ENCODE peak calls at places on chromosomes 13 and 19, in eight cellular contexts. One of them, this sample, is unnamed.

GRCh38 chr19:8204961-8205360 is 4.2 kb upstream of the CERS4 start:
- DNase-seq in left ventricle myocardium inferior: no peak
- DNase-seq in GM12865: no peak
- DNase-seq in psoas muscle: no peak
- DNase-seq in glutamatergic neuron: no peak
- DNase-seq in HFFc6: no peak
- DNase-seq in mucosa of descending colon: no peak
- DNase-seq in progenitor cell of endocrine pancreas: no peak
- DNase-seq in this sample: no peak

GRCh38 chr19:245457-245856 is 45.7 kb downstream of the PLPP2 start:
- DNase-seq in GM12865: no peak
- DNase-seq in psoas muscle: no peak
- DNase-seq in left ventricle myocardium inferior: no peak
- DNase-seq in progenitor cell of endocrine pancreas: no peak
- DNase-seq in mucosa of descending colon: no peak
- DNase-seq in HFFc6: no peak
- DNase-seq in glutamatergic neuron: no peak
- DNase-seq in this sample: no peak

GRCh38 chr19:51407631-51408131 is 9.8 kb downstream of the SIGLEC10 start:
- DNase-seq in HFFc6: peak
- DNase-seq in mucosa of descending colon: no peak
- DNase-seq in glutamatergic neuron: no peak
- DNase-seq in progenitor cell of endocrine pancreas: no peak
- DNase-seq in psoas muscle: no peak
- DNase-seq in left ventricle myocardium inferior: no peak
- DNase-seq in GM12865: peak
- DNase-seq in this sample: peak

GRCh38 chr13:47426126-47426849 is 529.4 kb upstream of the HTR2A start:
- DNase-seq in psoas muscle: peak
- DNase-seq in HFFc6: peak
- DNase-seq in glutamatergic neuron: no peak
- DNase-seq in left ventricle myocardium inferior: peak
- DNase-seq in mucosa of descending colon: no peak
- DNase-seq in progenitor cell of endocrine pancreas: no peak
- DNase-seq in GM12865: no peak
- DNase-seq in this sample: peak

GRCh38 chr13:52686381-52686780 is 33.7 kb downstream of the SUGT1 start:
- DNase-seq in progenitor cell of endocrine pancreas: no peak
- DNase-seq in glutamatergic neuron: no peak
- DNase-seq in GM12865: no peak
- DNase-seq in HFFc6: no peak
- DNase-seq in mucosa of descending colon: no peak
- DNase-seq in psoas muscle: no peak
- DNase-seq in left ventricle myocardium inferior: no peak
- DNase-seq in this sample: no peak

GRCh38 chr19:14333101-14333871 is 48.0 kb upstream of the ADGRE5 start:
- DNase-seq in progenitor cell of endocrine pancreas: peak
- DNase-seq in GM12865: no peak
- DNase-seq in psoas muscle: no peak
- DNase-seq in HFFc6: no peak
- DNase-seq in glutamatergic neuron: peak
- DNase-seq in mucosa of descending colon: peak
- DNase-seq in left ventricle myocardium inferior: peak
- DNase-seq in this sample: no peak

GRCh38 chr13:19586904-19587634 is 25.7 kb upstream of the TPTE2 start:
- DNase-seq in progenitor cell of endocrine pancreas: no peak
- DNase-seq in glutamatergic neuron: no peak
- DNase-seq in HFFc6: peak
- DNase-seq in left ventricle myocardium inferior: no peak
- DNase-seq in mucosa of descending colon: peak
- DNase-seq in GM12865: peak
- DNase-seq in psoas muscle: peak
- DNase-seq in this sample: peak

GRCh38 chr19:31253816-31254551 is 95.3 kb downstream of the TSHZ3 start:
- DNase-seq in glutamatergic neuron: no peak
- DNase-seq in GM12865: no peak
- DNase-seq in psoas muscle: peak
- DNase-seq in progenitor cell of endocrine pancreas: no peak
- DNase-seq in left ventricle myocardium inferior: no peak
- DNase-seq in mucosa of descending colon: no peak
- DNase-seq in HFFc6: no peak
- DNase-seq in this sample: no peak

GRCh38 chr13:105213512-105213911 is 1322.0 kb downstream of the EFNB2 start:
- DNase-seq in glutamatergic neuron: peak
- DNase-seq in HFFc6: no peak
- DNase-seq in GM12865: peak
- DNase-seq in left ventricle myocardium inferior: no peak
- DNase-seq in progenitor cell of endocrine pancreas: no peak
- DNase-seq in psoas muscle: no peak
- DNase-seq in mucosa of descending colon: no peak
- DNase-seq in this sample: no peak

DNA sequence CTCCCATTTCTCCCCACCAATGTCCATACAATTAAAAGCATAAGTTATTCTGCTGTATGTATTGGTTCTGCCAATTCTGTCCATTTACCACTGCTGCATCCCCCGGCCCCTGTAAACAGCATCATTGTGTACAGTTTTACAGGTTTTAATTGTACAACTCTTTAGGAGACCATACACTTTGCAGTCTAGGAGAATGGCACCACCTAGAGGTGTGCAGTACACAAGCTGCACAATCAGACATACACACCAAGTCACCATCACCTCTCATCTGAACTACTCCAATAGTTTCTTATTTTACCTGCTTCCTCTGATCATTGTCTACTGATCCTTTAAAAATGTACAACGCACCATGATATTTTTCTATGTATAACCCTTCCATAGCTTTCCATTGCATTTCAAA is 855.9 kb upstream of the KLHL1 start:
- DNase-seq in mucosa of descending colon: no peak
- DNase-seq in HFFc6: no peak
- DNase-seq in glutamatergic neuron: no peak
- DNase-seq in left ventricle myocardium inferior: no peak
- DNase-seq in psoas muscle: no peak
- DNase-seq in progenitor cell of endocrine pancreas: no peak
- DNase-seq in GM12865: peak
- DNase-seq in this sample: no peak
- TF ChIP-seq CTCF in mucosa of descending colon: no peak
- TF ChIP-seq CTCF in HFFc6: no peak
- TF ChIP-seq CTCF in glutamatergic neuron: peak
- TF ChIP-seq CTCF in left ventricle myocardium inferior: no peak
- TF ChIP-seq CTCF in psoas muscle: no peak
- TF ChIP-seq CTCF in progenitor cell of endocrine pancreas: peak
- TF ChIP-seq CTCF in GM12865: peak
- TF ChIP-seq CTCF in this sample: no peak

GRCh38 chr19:10516064-10516385 is 1.2 kb downstream of the S1PR5 start:
- DNase-seq in glutamatergic neuron: no peak
- DNase-seq in left ventricle myocardium inferior: no peak
- DNase-seq in HFFc6: no peak
- DNase-seq in psoas muscle: no peak
- DNase-seq in GM12865: no peak
- DNase-seq in mucosa of descending colon: no peak
- DNase-seq in progenitor cell of endocrine pancreas: no peak
- DNase-seq in this sample: no peak

GRCh38 chr19:10518444-10519361 is 1.5 kb upstream of the S1PR5 start:
- DNase-seq in glutamatergic neuron: no peak
- DNase-seq in mucosa of descending colon: no peak
- DNase-seq in HFFc6: no peak
- DNase-seq in left ventricle myocardium inferior: no peak
- DNase-seq in progenitor cell of endocrine pancreas: no peak
- DNase-seq in psoas muscle: no peak
- DNase-seq in GM12865: no peak
- DNase-seq in this sample: no peak

GRCh38 chr19:10517760-10518443 is 655 bp upstream of the S1PR5 start:
- DNase-seq in psoas muscle: no peak
- DNase-seq in glutamatergic neuron: peak
- DNase-seq in GM12865: no peak
- DNase-seq in HFFc6: peak
- DNase-seq in left ventricle myocardium inferior: no peak
- DNase-seq in progenitor cell of endocrine pancreas: no peak
- DNase-seq in mucosa of descending colon: no peak
- DNase-seq in this sample: peak

GRCh38 chr19:10516671-10517286 is 468 bp downstream of the S1PR5 start:
- DNase-seq in HFFc6: peak
- DNase-seq in progenitor cell of endocrine pancreas: no peak
- DNase-seq in GM12865: no peak
- DNase-seq in glutamatergic neuron: no peak
- DNase-seq in mucosa of descending colon: no peak
- DNase-seq in left ventricle myocardium inferior: no peak
- DNase-seq in psoas muscle: no peak
- DNase-seq in this sample: peak

DNA sequence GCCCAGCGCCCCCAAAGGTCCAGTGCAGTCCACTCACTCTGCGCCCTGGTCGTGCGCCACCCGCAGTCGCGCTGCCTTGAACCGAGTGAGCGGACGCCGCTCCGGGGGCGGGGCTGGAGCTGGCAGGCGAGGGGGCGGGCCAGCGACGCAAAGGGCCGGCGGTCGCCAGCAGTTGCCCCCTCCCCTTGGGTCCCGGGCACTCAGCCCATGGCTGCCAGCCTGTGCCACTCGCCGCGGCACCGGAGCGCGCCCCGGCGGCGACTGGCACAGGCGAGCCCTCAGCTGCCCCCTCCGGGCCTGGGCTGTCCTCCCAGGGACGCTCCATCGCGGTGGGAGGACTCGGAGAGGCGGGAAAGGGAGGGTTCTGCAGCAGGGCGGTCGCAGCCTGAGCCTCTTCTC is at the start of gene S1PR5:
- DNase-seq in GM12865: no peak
- DNase-seq in HFFc6: no peak
- DNase-seq in progenitor cell of endocrine pancreas: peak
- DNase-seq in left ventricle myocardium inferior: no peak
- DNase-seq in psoas muscle: no peak
- DNase-seq in glutamatergic neuron: peak
- DNase-seq in mucosa of descending colon: no peak
- DNase-seq in this sample: no peak
- TF ChIP-seq CTCF in GM12865: no peak
- TF ChIP-seq CTCF in HFFc6: no peak
- TF ChIP-seq CTCF in progenitor cell of endocrine pancreas: no peak
- TF ChIP-seq CTCF in left ventricle myocardium inferior: no peak
- TF ChIP-seq CTCF in psoas muscle: no peak
- TF ChIP-seq CTCF in glutamatergic neuron: no peak
- TF ChIP-seq CTCF in mucosa of descending colon: no peak
- TF ChIP-seq CTCF in this sample: no peak

GRCh38 chr19:39448271-39448670 is 2.9 kb downstream of the SUPT5H start:
- DNase-seq in glutamatergic neuron: no peak
- DNase-seq in mucosa of descending colon: peak
- DNase-seq in psoas muscle: no peak
- DNase-seq in left ventricle myocardium inferior: no peak
- DNase-seq in HFFc6: peak
- DNase-seq in progenitor cell of endocrine pancreas: no peak
- DNase-seq in GM12865: peak
- DNase-seq in this sample: peak
- TF ChIP-seq CTCF in glutamatergic neuron: no peak
- TF ChIP-seq CTCF in mucosa of descending colon: no peak
- TF ChIP-seq CTCF in psoas muscle: no peak
- TF ChIP-seq CTCF in left ventricle myocardium inferior: no peak
- TF ChIP-seq CTCF in HFFc6: no peak
- TF ChIP-seq CTCF in progenitor cell of endocrine pancreas: no peak
- TF ChIP-seq CTCF in GM12865: no peak
- TF ChIP-seq CTCF in this sample: no peak

DNA sequence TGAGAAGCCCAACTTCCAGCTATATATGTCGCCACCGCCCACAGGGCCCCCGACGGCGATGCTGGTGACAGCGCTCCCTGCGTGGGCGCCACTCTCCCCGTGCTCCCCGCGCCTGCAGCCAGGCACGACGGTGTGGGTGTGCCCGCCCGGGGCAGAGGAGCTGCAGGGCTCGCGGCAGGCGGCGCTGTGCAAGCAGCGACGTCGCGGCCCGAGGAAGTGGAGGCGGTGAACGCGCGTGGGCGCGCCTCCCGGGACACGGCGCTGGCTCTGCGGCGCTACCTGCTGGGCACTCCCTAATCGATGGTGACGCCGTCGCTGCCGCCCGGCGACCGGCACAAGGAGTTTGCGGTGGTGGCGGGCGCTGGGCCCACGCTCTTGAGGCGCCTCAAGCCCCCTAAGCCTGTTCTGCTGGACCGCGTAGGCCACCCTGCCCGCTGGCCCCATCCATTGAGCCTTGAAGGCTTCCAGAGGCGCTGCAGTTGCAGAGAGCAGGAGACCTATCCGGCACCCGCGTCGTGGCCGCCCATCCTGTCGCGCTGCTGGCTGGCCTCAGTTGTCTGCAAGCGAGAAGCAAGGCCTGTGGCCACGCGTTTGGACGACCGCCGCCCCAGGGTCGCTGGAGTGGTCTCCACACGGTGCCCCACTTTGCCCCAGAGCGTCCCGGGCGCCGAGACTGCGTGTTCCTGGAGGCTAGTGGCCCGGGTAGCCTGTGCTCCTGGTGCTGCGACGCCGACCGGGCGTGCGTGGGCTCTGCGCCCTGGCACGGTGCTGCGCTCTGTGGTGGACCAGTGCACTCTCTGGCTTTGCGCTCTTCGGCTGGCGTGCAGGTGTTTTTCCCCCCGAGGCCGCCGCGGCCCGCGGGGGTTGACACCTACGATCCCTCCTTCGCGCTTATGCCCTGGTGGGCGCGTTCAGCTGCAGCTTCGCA is 23.1 kb downstream of the LRFN3 start:
- DNase-seq in progenitor cell of endocrine pancreas: no peak
- DNase-seq in mucosa of descending colon: peak
- DNase-seq in GM12865: no peak
- DNase-seq in glutamatergic neuron: peak
- DNase-seq in HFFc6: no peak
- DNase-seq in psoas muscle: peak
- DNase-seq in left ventricle myocardium inferior: peak
- DNase-seq in this sample: no peak
- TF ChIP-seq CTCF in progenitor cell of endocrine pancreas: peak
- TF ChIP-seq CTCF in mucosa of descending colon: peak
- TF ChIP-seq CTCF in GM12865: peak
- TF ChIP-seq CTCF in glutamatergic neuron: peak
- TF ChIP-seq CTCF in HFFc6: peak
- TF ChIP-seq CTCF in psoas muscle: no peak
- TF ChIP-seq CTCF in left ventricle myocardium inferior: peak
- TF ChIP-seq CTCF in this sample: no peak

GRCh38 chr19:13058951-13059660 is 43.6 kb downstream of the LYL1 start:
- DNase-seq in left ventricle myocardium inferior: no peak
- DNase-seq in HFFc6: no peak
- DNase-seq in progenitor cell of endocrine pancreas: no peak
- DNase-seq in mucosa of descending colon: no peak
- DNase-seq in GM12865: no peak
- DNase-seq in psoas muscle: no peak
- DNase-seq in glutamatergic neuron: no peak
- DNase-seq in this sample: no peak
- TF ChIP-seq CTCF in left ventricle myocardium inferior: peak
- TF ChIP-seq CTCF in HFFc6: no peak
- TF ChIP-seq CTCF in progenitor cell of endocrine pancreas: no peak
- TF ChIP-seq CTCF in mucosa of descending colon: no peak
- TF ChIP-seq CTCF in GM12865: no peak
- TF ChIP-seq CTCF in psoas muscle: no peak
- TF ChIP-seq CTCF in glutamatergic neuron: no peak
- TF ChIP-seq CTCF in this sample: peak